ENCODE peak calls at places on chromosomes 16 and 17, in nine cellular contexts. N is tibial nerve; Y is neural progenitor cell; F is HL-60; W is fibroblast of mammary gland; R is AG09309; Z is NT2/D1; H is CD8-positive, alpha-beta memory T cell; L is AG04450. U is an unnamed sample.

GRCh38 chr17:66980896-66981295 is 16.4 kb downstream of the CACNG4 start:
- DNase-seq in F (no peak), H (no peak), R (no peak), Z (no peak), L (no peak), W (peak), N (no peak), Y (no peak), U (no peak)

GRCh38 chr16:85126731-85127662 is 14.7 kb upstream of the CIBAR2 start:
- DNase-seq in H (no peak), R (peak), Y (peak), L (peak), Z (no peak), F (no peak), N (no peak), W (peak), U (no peak)

GRCh38 chr17:77555110-77555509 is 403.4 kb upstream of the TNRC6C start:
- DNase-seq in Z (no peak), H (no peak), Y (no peak), R (no peak), L (no peak), N (no peak), W (no peak), F (no peak), U (no peak)

GRCh38 chr17:80471922-80472321 is 4.5 kb downstream of the NPTX1 start:
- DNase-seq in H (peak), R (no peak), F (no peak), L (no peak), Y (no peak), W (no peak), N (no peak), Z (no peak), U (no peak)

GRCh38 chr17:31549121-31549524 is 157.6 kb downstream of the RAB11FIP4 start:
- DNase-seq in H (no peak), N (no peak), L (no peak), Y (no peak), R (no peak), Z (no peak), F (peak), W (peak), U (no peak)

GRCh38 chr16:86383488-86384262 is 126.7 kb upstream of the FOXF1 start:
- DNase-seq in L (peak), W (peak), Z (no peak), H (no peak), N (no peak), R (no peak), Y (no peak), F (no peak), U (no peak)

GRCh38 chr17:34974794-34975428 is 5.4 kb upstream of the LIG3 start:
- DNase-seq in L (no peak), F (no peak), H (no peak), R (no peak), Z (no peak), W (no peak), Y (no peak), N (no peak), U (no peak)

GRCh38 chr17:57357392-57357784 is 101.1 kb downstream of the MSI2 start:
- DNase-seq in W (no peak), L (no peak), R (no peak), Z (no peak), F (no peak), H (no peak), Y (no peak), N (no peak), U (peak)

GRCh38 chr16:28279006-28279405 is 13.3 kb upstream of the SBK1 start:
- DNase-seq in N (no peak), F (no peak), W (no peak), H (no peak), Y (no peak), R (no peak), L (no peak), Z (no peak), U (no peak)

GRCh38 chr16:51755039-51755501 is 604.0 kb upstream of the SALL1 start:
- DNase-seq in Z (no peak), F (no peak), R (no peak), W (no peak), H (no peak), N (no peak), Y (peak), L (no peak), U (no peak)

GRCh38 chr16:19309178-19309577 is 23.6 kb downstream of the CLEC19A start:
- DNase-seq in H (no peak), N (no peak), F (no peak), L (no peak), Z (no peak), Y (no peak), R (no peak), W (no peak), U (no peak)

GRCh38 chr16:89764711-89765201 is 43.4 kb downstream of the ZNF276 start:
- DNase-seq in L (no peak), R (no peak), H (peak), N (peak), F (peak), Z (no peak), Y (no peak), W (no peak), U (no peak)

GRCh38 chr16:11431915-11432465 is 86.7 kb downstream of the RMI2 start:
- DNase-seq in Z (no peak), Y (no peak), L (no peak), F (no peak), N (no peak), W (peak), H (no peak), R (no peak), U (no peak)

GRCh38 chr16:89860747-89861304 is 12.6 kb upstream of the TCF25 start:
- DNase-seq in F (peak), H (peak), L (no peak), Z (peak), R (no peak), W (peak), N (peak), Y (peak), U (peak)

GRCh38 chr17:49496183-49496865 is 1.2 kb downstream of the NGFR start:
- DNase-seq in N (peak), Z (no peak), H (peak), W (peak), F (peak), Y (peak), R (no peak), L (no peak), U (peak)

GRCh38 chr17:43193251-43193650 is 18.4 kb upstream of the TMEM106A start:
- DNase-seq in L (no peak), Z (no peak), R (no peak), Y (no peak), F (no peak), W (no peak), H (no peak), N (no peak), U (no peak)

GRCh38 chr17:31690118-31690517 is 168.9 kb downstream of the COPRS start:
- DNase-seq in F (no peak), R (no peak), L (no peak), Y (no peak), Z (no peak), W (no peak), H (no peak), N (no peak), U (no peak)

GRCh38 chr17:1830288-1830687 is 483 bp downstream of the RPA1 start:
- DNase-seq in F (peak), L (no peak), N (no peak), Z (no peak), W (peak), R (no peak), H (peak), Y (peak), U (peak)

GRCh38 chr17:41825175-41825845 is 10.7 kb downstream of the NT5C3B start:
- DNase-seq in F (no peak), N (no peak), L (no peak), Y (no peak), Z (no peak), R (no peak), H (no peak), W (no peak), U (no peak)

GRCh38 chr17:45284176-45285140 is 22.6 kb upstream of the SPATA32 start:
- DNase-seq in H (no peak), R (no peak), W (no peak), F (peak), Y (peak), Z (no peak), N (no peak), L (no peak), U (no peak)

GRCh38 chr17:6574689-6575595 is 18.6 kb upstream of the PITPNM3 start:
- DNase-seq in W (peak), L (peak), H (no peak), N (no peak), Y (peak), F (peak), R (no peak), Z (no peak), U (peak)

GRCh38 chr16:21727344-21727743 is 63.6 kb downstream of the OTOA start:
- DNase-seq in N (no peak), F (no peak), Z (no peak), R (no peak), H (no peak), L (no peak), Y (no peak), W (no peak), U (no peak)

GRCh38 chr16:50610331-50611262 is 62.4 kb downstream of the NKD1 start:
- DNase-seq in L (no peak), H (no peak), Y (peak), N (no peak), W (no peak), Z (peak), F (no peak), R (no peak), U (peak)

GRCh38 chr17:73760186-73760758 is 116.0 kb upstream of the SDK2 start:
- DNase-seq in L (no peak), R (no peak), W (no peak), Z (no peak), N (no peak), H (no peak), Y (peak), F (no peak), U (no peak)

GRCh38 chr17:34451313-34451712 is 88.3 kb upstream of the CCL1 start:
- DNase-seq in W (no peak), L (no peak), R (no peak), F (no peak), Y (no peak), N (no peak), Z (no peak), H (no peak), U (no peak)

GRCh38 chr16:84451781-84452180 is 52.7 kb downstream of the MEAK7 start:
- DNase-seq in Y (no peak), L (no peak), N (no peak), H (no peak), W (no peak), Z (no peak), F (no peak), R (no peak), U (no peak)

GRCh38 chr16:874366-875181 is 74.0 kb upstream of the GNG13 start:
- DNase-seq in H (no peak), N (no peak), F (no peak), L (no peak), Y (no peak), W (no peak), R (no peak), Z (no peak), U (no peak)

GRCh38 chr16:85029981-85030381 is 2.4 kb downstream of the KIAA0513 start:
- DNase-seq in W (no peak), Y (no peak), L (no peak), H (no peak), F (peak), R (no peak), Z (no peak), N (no peak), U (no peak)

GRCh38 chr17:78704594-78704993 is 77.5 kb downstream of the CYTH1 start:
- DNase-seq in L (no peak), R (no peak), H (no peak), Z (no peak), F (no peak), Y (no peak), N (no peak), W (no peak), U (no peak)

GRCh38 chr16:87499189-87499486 is 6.3 kb upstream of the ZCCHC14 start:
- DNase-seq in N (no peak), H (no peak), Z (no peak), W (peak), R (peak), L (peak), F (no peak), Y (no peak), U (no peak)

GRCh38 chr16:11201498-11202259 is 54.3 kb downstream of the SOCS1 start:
- DNase-seq in Y (peak), H (no peak), W (peak), F (peak), N (no peak), Z (peak), L (peak), R (peak), U (no peak)

GRCh38 chr17:9144502-9145233 is 123.4 kb downstream of the NTN1 start:
- DNase-seq in F (no peak), Y (no peak), H (no peak), W (no peak), N (no peak), L (no peak), R (no peak), Z (no peak), U (no peak)

GRCh38 chr17:3914319-3914685 is 2.0 kb downstream of the P2RX1 start:
- DNase-seq in L (no peak), F (peak), R (no peak), N (no peak), H (no peak), Z (no peak), W (no peak), Y (no peak), U (peak)

GRCh38 chr16:84423416-84423837 is 55.1 kb downstream of the ATP2C2 start:
- DNase-seq in Y (no peak), W (peak), H (no peak), N (no peak), L (no peak), F (peak), Z (peak), R (no peak), U (no peak)

GRCh38 chr16:67244387-67245188 is 2.7 kb downstream of the FHOD1 start:
- DNase-seq in Y (no peak), N (peak), Z (no peak), H (peak), L (no peak), R (peak), W (peak), F (peak), U (peak)

GRCh38 chr17:7716901-7717755 is at the start of gene DNAH2:
- DNase-seq in R (peak), N (peak), H (no peak), L (peak), W (peak), Z (peak), F (peak), Y (peak), U (peak)

GRCh38 chr17:78164748-78165607 is 3.4 kb upstream of the SYNGR2 start:
- DNase-seq in W (no peak), L (no peak), Y (no peak), H (no peak), R (no peak), F (no peak), N (no peak), Z (no peak), U (no peak)

GRCh38 chr16:2962334-2963073 is 1.6 kb upstream of the KREMEN2 start:
- DNase-seq in Y (peak), Z (no peak), W (no peak), R (no peak), N (no peak), F (no peak), H (no peak), L (no peak), U (peak)

GRCh38 chr17:51857052-51857593 is 301.4 kb downstream of the CA10 start:
- DNase-seq in W (no peak), R (no peak), L (no peak), Z (no peak), Y (peak), F (no peak), H (no peak), N (no peak), U (no peak)

GRCh38 chr17:51860934-51861561 is 297.5 kb downstream of the CA10 start:
- DNase-seq in H (no peak), Y (peak), R (no peak), F (peak), W (peak), L (no peak), Z (peak), N (no peak), U (no peak)
- H3K4me3 ChIP-seq in H (no peak), Y (no peak), R (no peak), F (no peak), W (no peak), L (no peak), Z (no peak), N (no peak), U (no peak)

DNA sequence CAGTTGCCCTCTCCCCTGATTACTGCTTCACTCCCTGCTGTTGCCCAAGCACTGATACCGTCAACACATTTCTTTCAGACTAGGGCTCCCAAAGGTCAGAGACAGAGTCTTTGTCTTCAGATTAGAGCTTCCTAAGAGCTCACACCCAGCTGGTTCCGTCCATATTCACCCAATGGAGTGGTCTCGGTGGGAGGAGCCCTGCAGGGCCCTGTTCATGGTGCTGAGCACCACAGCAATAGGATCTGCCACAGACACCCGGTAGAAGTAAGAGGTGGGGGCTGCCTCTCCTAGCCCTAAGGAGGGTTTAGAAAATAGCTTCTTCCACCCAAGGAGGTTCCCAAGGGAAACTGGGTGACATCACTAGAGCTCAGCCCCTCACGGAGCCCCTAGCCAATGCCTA is 128.3 kb downstream of the CCDC144A start:
- DNase-seq in Y (peak), R (no peak), H (no peak), N (no peak), Z (no peak), F (no peak), W (no peak), L (no peak), U (no peak)
- H3K4me3 ChIP-seq in Y (no peak), R (no peak), H (no peak), N (no peak), Z (no peak), F (no peak), W (no peak), L (no peak), U (no peak)

DNA sequence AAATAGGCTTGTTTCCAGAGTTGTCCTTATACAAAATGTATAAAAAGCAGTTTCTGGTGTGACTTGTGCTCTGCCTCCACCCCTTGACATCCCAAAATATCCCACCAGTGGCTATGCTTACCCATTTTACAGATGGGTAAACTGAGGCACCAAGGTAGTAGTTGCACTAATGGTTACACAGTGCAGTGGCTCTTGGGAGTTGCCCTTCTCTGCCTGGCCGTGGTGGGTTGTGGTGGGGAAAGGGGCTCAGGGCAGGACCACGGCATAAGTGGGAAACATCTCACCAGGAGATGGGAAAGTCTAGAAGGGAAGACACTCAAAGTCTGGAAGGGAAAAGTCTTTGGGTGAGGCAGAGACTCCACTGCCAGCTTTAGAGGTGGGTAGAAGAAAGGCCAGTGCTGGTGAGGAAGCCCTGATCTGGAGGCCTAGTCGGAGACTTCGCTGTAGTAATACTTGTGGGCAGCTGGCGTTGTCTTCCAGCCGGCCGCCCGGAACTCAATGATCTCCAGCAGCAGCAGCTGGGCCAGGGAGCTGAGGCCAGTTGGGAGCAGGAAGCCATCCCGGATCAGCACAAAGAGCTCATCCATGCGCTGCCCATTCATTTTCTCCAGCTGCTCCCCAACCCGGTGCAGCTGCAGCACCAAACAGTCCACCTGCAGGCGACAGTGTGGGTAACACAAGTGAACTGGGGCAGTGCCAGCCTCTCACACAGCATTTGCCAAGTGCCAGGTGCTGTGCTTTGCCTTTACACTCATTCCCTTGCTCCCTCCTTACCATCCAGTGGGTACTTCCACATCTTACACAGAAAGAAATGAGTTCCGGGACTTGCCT is 4.5 kb downstream of the MIF4GD start:
- DNase-seq in R (no peak), W (no peak), Z (no peak), N (no peak), Y (no peak), F (peak), H (no peak), L (no peak), U (no peak)
- H3K4me3 ChIP-seq in R (no peak), W (no peak), Z (no peak), N (no peak), Y (no peak), F (no peak), H (no peak), L (no peak), U (no peak)

DNA sequence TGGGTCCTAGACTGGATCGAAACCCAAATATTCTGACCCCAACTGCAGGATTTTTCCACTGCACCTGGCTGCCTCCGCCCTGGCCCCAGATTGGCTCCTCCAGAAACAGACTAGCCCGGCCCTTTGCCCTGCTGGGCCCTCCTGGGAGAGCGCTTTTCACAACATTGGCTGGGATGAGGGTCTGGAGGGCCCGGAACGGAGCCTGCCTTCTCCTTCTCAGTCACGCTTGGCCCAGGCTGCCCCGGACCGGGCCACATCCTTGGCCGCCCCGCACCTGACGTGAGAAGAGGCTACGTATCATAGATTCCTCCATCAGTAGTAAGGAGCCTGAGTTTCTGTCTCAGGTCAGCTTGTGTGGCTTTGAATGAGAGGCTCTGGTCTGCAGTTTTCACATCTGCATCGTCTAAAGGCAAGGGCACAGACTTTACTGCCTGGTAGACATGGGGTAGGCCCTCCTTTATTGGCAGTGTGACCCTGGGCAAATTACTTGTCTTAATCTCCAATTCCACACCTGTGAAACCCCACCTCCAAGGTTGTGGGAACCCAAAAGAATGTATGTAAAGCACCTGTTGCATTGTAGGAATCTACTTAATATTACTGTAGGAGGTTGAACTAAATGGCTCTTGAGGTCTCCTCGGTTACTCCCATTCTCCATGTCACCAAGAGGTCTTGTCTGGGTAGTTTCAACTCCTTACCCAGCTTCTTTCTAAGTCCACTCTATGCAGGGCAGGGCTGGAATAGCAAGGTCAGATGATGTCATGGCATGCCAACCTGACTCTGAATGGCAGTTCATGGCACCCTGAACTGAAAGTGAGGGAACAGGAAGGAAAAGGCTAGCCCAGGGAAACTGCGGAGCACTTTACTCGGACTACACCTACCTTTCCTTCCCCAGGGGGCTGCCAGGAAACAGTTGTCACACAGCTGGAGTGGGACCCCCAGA is 666 bp downstream of the LRRC3C start:
- DNase-seq in L (no peak), H (no peak), F (no peak), W (no peak), R (no peak), Z (no peak), N (no peak), Y (peak), U (peak)
- H3K4me3 ChIP-seq in L (peak), H (peak), F (peak), W (peak), R (peak), Z (peak), N (peak), Y (peak), U (peak)

U was measured in upper lobe of left lung.